ENCODE peak calls at places on chromosome 21, in five cellular contexts. Q is heart left ventricle, P is PC-3, V is IMR-90, T is hepatocyte. D is an unnamed sample.

GRCh38 chr21:36576441-36576840 is 96.5 kb upstream of the CLDN14 start:
- DNase-seq in Q (no peak), P (no peak), V (no peak), T (no peak), D (no peak)

GRCh38 chr21:33825898-33826297 is 89.7 kb downstream of the ATP5PO start:
- DNase-seq in Q (no peak), P (no peak), V (peak; percentile 65), T (no peak), D (no peak)

GRCh38 chr21:26519142-26519541 is 53.9 kb downstream of the CYYR1 start:
- DNase-seq in Q (no peak), P (peak; percentile 11), V (no peak), T (no peak), D (no peak)

GRCh38 chr21:30337644-30338170 is at the start of gene KRTAP27-1:
- DNase-seq in Q (no peak), P (peak; percentile 58), V (no peak), T (no peak), D (no peak)

GRCh38 chr21:17802568-17802967 is 16.6 kb downstream of the C21orf91 start:
- DNase-seq in Q (no peak), P (no peak), V (peak; percentile 67), T (no peak), D (no peak)

GRCh38 chr21:36487641-36488307 is 7.9 kb upstream of the CLDN14 start:
- DNase-seq in Q (no peak), P (peak; percentile 92), V (peak; percentile 64), T (no peak), D (no peak)

GRCh38 chr21:29712818-29713217 is 227.0 kb downstream of the GRIK1 start:
- DNase-seq in Q (no peak), P (no peak), V (no peak), T (no peak), D (no peak)

GRCh38 chr21:15894596-15894995 is 164.8 kb downstream of the USP25 start:
- DNase-seq in Q (no peak), P (peak; percentile 41), V (peak; percentile 38), T (no peak), D (no peak)

GRCh38 chr21:41222247-41223068 is 54.5 kb downstream of the BACE2 start:
- DNase-seq in Q (no peak), P (no peak), V (no peak), T (no peak), D (no peak)

GRCh38 chr21:39788383-39788782 is 43.4 kb downstream of the IGSF5 start:
- DNase-seq in Q (peak; percentile 84), P (peak; percentile 89), V (peak; percentile 12), T (peak; percentile 92), D (peak; percentile 82)

GRCh38 chr21:41623945-41624344 is 116.0 kb upstream of the TMPRSS2 start:
- DNase-seq in Q (no peak), P (no peak), V (no peak), T (no peak), D (no peak)

GRCh38 chr21:26288033-26288432 is 117.5 kb upstream of the APP start:
- DNase-seq in Q (no peak), P (no peak), V (no peak), T (no peak), D (no peak)

GRCh38 chr21:37668462-37669239 is 247.6 kb downstream of the KCNJ6 start:
- DNase-seq in Q (no peak), P (no peak), V (no peak), T (no peak), D (no peak)

GRCh38 chr21:37530901-37531351 is 164.4 kb downstream of the DYRK1A start:
- DNase-seq in Q (no peak), P (no peak), V (no peak), T (no peak), D (no peak)

GRCh38 chr21:30444204-30444603 is 4.1 kb downstream of the KRTAP15-1 start:
- DNase-seq in Q (no peak), P (peak; percentile 19), V (no peak), T (no peak), D (no peak)

GRCh38 chr21:45098867-45099266 is 24.5 kb downstream of the ADARB1 start:
- DNase-seq in Q (no peak), P (peak; percentile 52), V (no peak), T (no peak), D (no peak)

GRCh38 chr21:45309069-45309521 is 21.4 kb upstream of the POFUT2 start:
- DNase-seq in Q (peak; percentile 83), P (peak; percentile 65), V (peak; percentile 64), T (peak; percentile 76), D (no peak)

GRCh38 chr21:27507695-27508094 is 540.8 kb upstream of the ADAMTS5 start:
- DNase-seq in Q (no peak), P (no peak), V (no peak), T (no peak), D (no peak)

GRCh38 chr21:18646114-18646513 is 242.5 kb upstream of the TMPRSS15 start:
- DNase-seq in Q (no peak), P (no peak), V (no peak), T (no peak), D (no peak)

GRCh38 chr21:22120616-22121266 is 1122.5 kb downstream of the NCAM2 start:
- DNase-seq in Q (no peak), P (peak; percentile 48), V (no peak), T (peak; percentile 9), D (no peak)

GRCh38 chr21:20266369-20266710 is 731.9 kb upstream of the NCAM2 start:
- DNase-seq in Q (no peak), P (no peak), V (no peak), T (peak; percentile 6), D (no peak)

GRCh38 chr21:41730399-41730798 is 36.5 kb downstream of the RIPK4 start:
- DNase-seq in Q (no peak), P (no peak), V (no peak), T (no peak), D (no peak)

GRCh38 chr21:17512245-17513213 is at the start of gene CXADR:
- DNase-seq in Q (peak; percentile 86), P (peak; percentile 81), V (no peak), T (peak; percentile 97), D (no peak)

GRCh38 chr21:36811762-36812161 is 112.8 kb downstream of the SIM2 start:
- DNase-seq in Q (no peak), P (no peak), V (no peak), T (no peak), D (no peak)

GRCh38 chr21:36820176-36821031 is 121.5 kb downstream of the SIM2 start:
- DNase-seq in Q (no peak), P (no peak), V (no peak), T (no peak), D (no peak)

GRCh38 chr21:16554522-16554921 is 824.7 kb downstream of the USP25 start:
- DNase-seq in Q (peak; percentile 59), P (no peak), V (no peak), T (no peak), D (no peak)

GRCh38 chr21:20353351-20353750 is 644.9 kb upstream of the NCAM2 start:
- DNase-seq in Q (no peak), P (peak; percentile 62), V (no peak), T (no peak), D (no peak)

GRCh38 chr21:33434770-33435360 is 31.7 kb downstream of the IFNGR2 start:
- DNase-seq in Q (no peak), P (peak; percentile 93), V (peak; percentile 96), T (peak; percentile 68), D (no peak)

GRCh38 chr21:45078877-45079281 is 4.5 kb downstream of the ADARB1 start:
- DNase-seq in Q (no peak), P (no peak), V (peak; percentile 85), T (no peak), D (no peak)

GRCh38 chr21:18245493-18245967 is 897 bp downstream of the CHODL start:
- DNase-seq in Q (no peak), P (no peak), V (no peak), T (peak; percentile 16), D (peak; percentile 62)

GRCh38 chr21:29372063-29372802 is 73.5 kb downstream of the BACH1 start:
- DNase-seq in Q (no peak), P (peak; percentile 87), V (peak; percentile 84), T (peak; percentile 85), D (peak; percentile 45)

GRCh38 chr21:36927718-36928117 is 38.8 kb downstream of the HLCS start:
- DNase-seq in Q (peak; percentile 74), P (peak; percentile 95), V (peak; percentile 97), T (peak; percentile 91), D (peak; percentile 83)

DNA sequence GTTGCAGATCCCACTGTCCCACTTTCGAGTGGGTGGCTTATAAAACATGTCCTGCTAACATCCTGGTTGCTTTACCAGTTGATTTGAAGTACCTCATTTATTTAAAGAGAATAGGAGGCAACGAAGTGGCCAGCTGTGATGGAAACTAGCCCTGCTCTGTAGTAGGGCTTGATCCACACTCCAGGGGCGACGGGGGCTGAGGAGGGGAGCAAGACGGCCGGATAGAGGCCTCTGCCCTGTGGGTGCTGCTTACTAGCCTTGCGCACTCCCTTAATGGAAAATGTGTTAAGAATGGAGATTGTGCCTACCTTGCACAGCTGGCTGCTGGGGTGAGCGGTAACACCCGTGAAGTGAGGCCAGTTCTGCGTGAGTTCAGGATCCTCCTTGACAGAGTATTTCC is 41.1 kb upstream of the PWP2 start:
- DNase-seq in Q (no peak), P (no peak), V (no peak), T (no peak), D (peak; percentile 24)
- H3K36me3 ChIP-seq in Q (peaks cover 90% of the 10 kb centered on the region), P (peaks cover 32% of the 10 kb centered on the region), V (peaks cover 40% of the 10 kb centered on the region), T (no peaks in the 10 kb centered on the region), D (peaks cover 51% of the 10 kb centered on the region)

DNA sequence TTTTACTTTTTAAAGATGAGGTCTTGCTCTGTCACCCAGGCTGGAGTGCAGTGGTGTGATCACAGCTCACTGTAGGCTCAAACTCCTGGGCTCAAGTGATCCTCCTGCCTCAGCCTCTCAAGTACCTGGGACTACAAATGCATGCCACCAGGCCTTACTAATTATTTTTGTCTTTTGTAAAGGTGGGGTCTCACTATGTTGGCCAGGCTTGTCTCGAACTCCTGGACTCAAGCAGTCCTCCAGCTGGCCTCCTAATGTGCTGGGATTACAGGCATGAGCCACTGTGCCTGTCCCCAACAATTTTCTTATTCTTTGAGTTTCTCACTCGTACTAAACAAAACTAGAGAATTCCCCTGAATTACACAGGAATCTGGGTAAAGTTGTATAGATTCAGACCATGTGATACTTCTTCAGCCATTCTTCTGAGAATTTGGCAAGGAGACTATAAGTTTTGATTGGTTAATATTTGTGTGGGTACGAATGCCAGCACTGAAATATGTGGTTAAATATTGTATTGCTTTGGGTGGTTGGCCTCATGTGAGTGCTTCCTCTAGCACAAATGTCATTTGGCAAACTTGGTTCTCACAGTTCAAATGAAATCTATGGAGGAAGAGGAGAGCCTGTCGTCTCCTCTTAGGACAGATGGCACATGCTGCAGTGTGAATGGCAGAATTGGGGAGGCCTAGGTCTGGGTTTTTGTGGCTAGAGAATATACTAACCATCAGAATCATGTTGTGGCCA is 104.9 kb downstream of the RUNX1 start:
- DNase-seq in Q (no peak), P (no peak), V (no peak), T (no peak), D (no peak)
- H3K36me3 ChIP-seq in Q (no peaks in the 10 kb centered on the region), P (no peaks in the 10 kb centered on the region), V (no peaks in the 10 kb centered on the region), T (no peaks in the 10 kb centered on the region), D (no peaks in the 10 kb centered on the region)

GRCh38 chr21:38696617-38697016 is 109.1 kb upstream of the ETS2 start:
- DNase-seq in Q (no peak), P (no peak), V (no peak), T (no peak), D (no peak)
- H3K36me3 ChIP-seq in Q (no peaks in the 10 kb centered on the region), P (no peaks in the 10 kb centered on the region), V (no peaks in the 10 kb centered on the region), T (no peaks in the 10 kb centered on the region), D (no peaks in the 10 kb centered on the region)

DNA sequence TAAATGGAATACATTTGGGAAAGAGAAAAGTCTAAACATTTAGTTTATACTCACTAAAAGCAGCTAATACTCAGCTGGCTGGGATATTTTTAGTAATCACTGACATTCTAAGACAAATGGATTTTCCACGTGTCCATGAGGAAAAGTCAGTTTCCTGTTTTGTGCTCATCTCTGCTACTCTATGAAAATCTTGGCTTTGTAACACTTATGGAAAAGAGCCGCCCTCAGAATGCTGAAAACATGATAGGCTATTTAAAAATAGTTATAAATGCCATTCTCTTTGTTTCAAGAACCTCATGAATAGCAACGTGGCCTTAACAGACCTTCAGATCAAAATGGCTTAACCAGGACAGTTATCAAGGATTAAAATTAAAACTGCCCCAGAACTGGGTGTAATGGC is 29.9 kb downstream of the MRAP start:
- DNase-seq in Q (no peak), P (no peak), V (peak; percentile 64), T (no peak), D (no peak)
- H3K36me3 ChIP-seq in Q (peaks cover 64% of the 10 kb centered on the region), P (peaks cover 88% of the 10 kb centered on the region), V (peaks cover 38% of the 10 kb centered on the region), T (no peaks in the 10 kb centered on the region), D (peaks cover 42% of the 10 kb centered on the region)